ENCODE peak calls at places on chromosomes 2 and 18, in five cellular contexts. Y is HTR-8/SVneo; O is activated CD8-positive, alpha-beta memory T cell treated with anti-CD3 and anti-CD28 coated beads for 24 hours; R is stimulated activated naive CD4-positive, alpha-beta T cell treated with Interleukin-2 at 50 U/mL for 16 hours; H is stimulated activated CD8-positive, alpha-beta memory T cell treated with anti-CD3 and anti-CD28 coated beads, Interleukin-15, amount 100 ng/mL, for 1 hour. Z is an unnamed sample.

GRCh38 chr2:200376422-200377142 is 70.1 kb downstream of the SPATS2L start:
- DNase-seq in Y (no peak), O (no peak), R (no peak), H (no peak), Z (no peak)

GRCh38 chr2:197079414-197079813 is 152.9 kb upstream of the PGAP1 start:
- DNase-seq in Y (no peak), O (no peak), R (no peak), H (no peak), Z (no peak)

GRCh38 chr2:173962036-173962435 is 3.1 kb downstream of the SP3 start:
- DNase-seq in Y (no peak), O (no peak), R (no peak), H (no peak), Z (no peak)

GRCh38 chr2:88624477-88624876 is 2.8 kb downstream of the EIF2AK3 start:
- DNase-seq in Y (no peak), O (no peak), R (no peak), H (no peak), Z (no peak)

GRCh38 chr18:23822590-23823385 is 133.5 kb downstream of the LAMA3 start:
- DNase-seq in Y (no peak), O (no peak), R (no peak), H (no peak), Z (no peak)

GRCh38 chr2:27796991-27797752 is 25.7 kb downstream of the MRPL33 start:
- DNase-seq in Y (no peak), O (no peak), R (no peak), H (no peak), Z (no peak)

GRCh38 chr18:73980289-73980979 is 167.2 kb downstream of the FBXO15 start:
- DNase-seq in Y (peak), O (no peak), R (no peak), H (no peak), Z (no peak)

GRCh38 chr18:25614168-25614567 is 262.2 kb upstream of the ZNF521 start:
- DNase-seq in Y (no peak), O (no peak), R (no peak), H (no peak), Z (no peak)

GRCh38 chr2:15793078-15793913 is 147.1 kb upstream of the MYCN start:
- DNase-seq in Y (no peak), O (no peak), R (no peak), H (no peak), Z (no peak)

GRCh38 chr18:61988100-61988499 is 95.3 kb upstream of the RNF152 start:
- DNase-seq in Y (no peak), O (no peak), R (no peak), H (no peak), Z (no peak)

GRCh38 chr18:76145968-76146367 is 349.1 kb downstream of the ZNF516 start:
- DNase-seq in Y (no peak), O (no peak), R (no peak), H (no peak), Z (no peak)

GRCh38 chr2:201996006-201996405 is 37.6 kb upstream of the FZD7 start:
- DNase-seq in Y (no peak), O (no peak), R (no peak), H (no peak), Z (no peak)